ENCODE peak calls at places on chromosomes 6 and 20, in seven cellular contexts. W is hypothalamus; Q is lower leg skin; K is NCI-H2081; E is GM23338; G is stimulated activated CD4-positive, alpha-beta T cell treated with anti-CD3 and anti-CD28 coated beads, TNF-alpha, amount 100 ng/mL, for 4 hours; U is A172. F is an unnamed sample.
A peak's percentile ranks its signal among the peaks of the same experiment; 100 is the strongest.

GRCh38 chr6:125984311-125984710 is 2.0 kb upstream of the TRMT11 start:
- DNase-seq in W (no peak), Q (no peak), K (no peak), E (no peak), G (no peak), U (no peak), F (no peak)

GRCh38 chr6:10451828-10452509 is 37.1 kb upstream of the TFAP2A start:
- DNase-seq in W (no peak), Q (peak; percentile 87), K (no peak), E (peak; percentile 25), G (no peak), U (peak; percentile 97), F (no peak)

GRCh38 chr20:11453430-11453829 is 464.3 kb upstream of the BTBD3 start:
- DNase-seq in W (no peak), Q (no peak), K (no peak), E (no peak), G (no peak), U (peak; percentile 75), F (no peak)

GRCh38 chr6:138307816-138308727 is 69.6 kb upstream of the SMIM28 start:
- DNase-seq in W (peak; percentile 34), Q (no peak), K (peak; percentile 37), E (peak; percentile 28), G (no peak), U (peak; percentile 26), F (no peak)

GRCh38 chr6:147538821-147539220 is 30.3 kb downstream of the SAMD5 start:
- DNase-seq in W (no peak), Q (no peak), K (no peak), E (no peak), G (no peak), U (no peak), F (no peak)

GRCh38 chr20:19757487-19757972 is 528 bp upstream of the RIN2 start:
- DNase-seq in W (peak; percentile 39), Q (peak; percentile 97), K (peak; percentile 30), E (peak; percentile 79), G (no peak), U (peak; percentile 55), F (no peak)

GRCh38 chr6:31529329-31530150 is 778 bp downstream of the MCCD1 start:
- DNase-seq in W (no peak), Q (peak; percentile 62), K (no peak), E (peak; percentile 38), G (no peak), U (no peak), F (no peak)

GRCh38 chr20:24479106-24479505 is 9.7 kb downstream of the SYNDIG1 start:
- DNase-seq in W (no peak), Q (peak; percentile 70), K (no peak), E (no peak), G (no peak), U (no peak), F (no peak)

GRCh38 chr20:49248301-49248700 is 29.1 kb downstream of the DDX27 start:
- DNase-seq in W (no peak), Q (no peak), K (no peak), E (no peak), G (no peak), U (no peak), F (no peak)

GRCh38 chr6:167932468-167933276 is 64.8 kb upstream of the KIF25 start:
- DNase-seq in W (no peak), Q (no peak), K (no peak), E (no peak), G (no peak), U (no peak), F (no peak)

F was measured in activated T-helper 9 cell treated with anti-CD3 and anti-CD28 coated beads, Interleukin-2, amount 50 U/mL, for 16 hours.